ENCODE peak calls at places on chromosomes 7 and 10, in four cellular contexts. One of them, this sample, is unnamed.
A peak's percentile ranks its signal among the peaks of the same experiment; 100 is the strongest.

GRCh38 chr10:124227306-124228016 is 134.1 kb upstream of the CHST15 start:
- DNase-seq in WTC11: no peak
- DNase-seq in HepG2: no peak
- DNase-seq in K562: no peak
- DNase-seq in this sample: no peak

GRCh38 chr10:12839349-12839927 is 162.1 kb downstream of the CCDC3 start:
- DNase-seq in HepG2: no peak
- DNase-seq in WTC11: no peak
- DNase-seq in K562: no peak
- DNase-seq in this sample: no peak

GRCh38 chr7:100576384-100576993 is 2.8 kb upstream of the SAP25 start:
- DNase-seq in K562: no peak
- DNase-seq in WTC11: no peak
- DNase-seq in HepG2: no peak
- DNase-seq in this sample: no peak

GRCh38 chr10:112202561-112203241 is 19.1 kb upstream of the GPAM start:
- DNase-seq in HepG2: peak; percentile 41
- DNase-seq in WTC11: no peak
- DNase-seq in K562: no peak
- DNase-seq in this sample: peak; percentile 28

GRCh38 chr7:81902536-81902935 is 132.7 kb upstream of the HGF start:
- DNase-seq in K562: no peak
- DNase-seq in WTC11: no peak
- DNase-seq in HepG2: no peak
- DNase-seq in this sample: no peak

GRCh38 chr7:16801111-16801542 is 3.7 kb downstream of the AGR2 start:
- DNase-seq in HepG2: peak; percentile 27
- DNase-seq in K562: peak; percentile 15
- DNase-seq in WTC11: no peak
- DNase-seq in this sample: no peak

GRCh38 chr7:133741703-133742102 is 385.4 kb upstream of the LRGUK start:
- DNase-seq in WTC11: no peak
- DNase-seq in K562: no peak
- DNase-seq in HepG2: no peak
- DNase-seq in this sample: no peak

GRCh38 chr7:113217314-113217713 is 99.0 kb upstream of the SMIM30 start:
- DNase-seq in WTC11: no peak
- DNase-seq in K562: no peak
- DNase-seq in HepG2: no peak
- DNase-seq in this sample: no peak

GRCh38 chr10:113876461-113876860 is 22.0 kb downstream of the NHLRC2 start:
- DNase-seq in WTC11: no peak
- DNase-seq in K562: no peak
- DNase-seq in HepG2: no peak
- DNase-seq in this sample: no peak

GRCh38 chr10:90856964-90857634 is 740 bp downstream of the HTR7 start:
- DNase-seq in WTC11: peak; percentile 31
- DNase-seq in K562: no peak
- DNase-seq in HepG2: no peak
- DNase-seq in this sample: no peak

GRCh38 chr10:18409599-18410397 is 241.6 kb downstream of the NSUN6 start:
- DNase-seq in WTC11: no peak
- DNase-seq in K562: no peak
- DNase-seq in HepG2: no peak
- DNase-seq in this sample: no peak

GRCh38 chr7:91164948-91165845 is 99.0 kb upstream of the FZD1 start:
- DNase-seq in HepG2: no peak
- DNase-seq in WTC11: no peak
- DNase-seq in K562: no peak
- DNase-seq in this sample: peak; percentile 24

GRCh38 chr7:92639213-92639896 is 49.2 kb upstream of the FAM133B start:
- DNase-seq in K562: no peak
- DNase-seq in WTC11: no peak
- DNase-seq in HepG2: no peak
- DNase-seq in this sample: no peak

GRCh38 chr10:5524721-5525531 is at the start of gene CALML3:
- DNase-seq in WTC11: no peak
- DNase-seq in K562: no peak
- DNase-seq in HepG2: no peak
- DNase-seq in this sample: no peak

GRCh38 chr7:94366827-94367226 is 27.9 kb upstream of the COL1A2 start:
- DNase-seq in K562: no peak
- DNase-seq in HepG2: no peak
- DNase-seq in WTC11: no peak
- DNase-seq in this sample: no peak

GRCh38 chr10:128322950-128323349 is 196.7 kb upstream of the MKI67 start:
- DNase-seq in HepG2: no peak
- DNase-seq in WTC11: no peak
- DNase-seq in K562: no peak
- DNase-seq in this sample: no peak

GRCh38 chr10:24432478-24433416 is 223.8 kb downstream of the KIAA1217 start:
- DNase-seq in HepG2: peak; percentile 40
- DNase-seq in K562: no peak
- DNase-seq in WTC11: no peak
- DNase-seq in this sample: no peak

GRCh38 chr7:78363866-78364265 is 565.3 kb downstream of the PHTF2 start:
- DNase-seq in K562: no peak
- DNase-seq in WTC11: no peak
- DNase-seq in HepG2: no peak
- DNase-seq in this sample: no peak

GRCh38 chr7:121924273-121925184 is 51.6 kb downstream of the PTPRZ1 start:
- DNase-seq in K562: no peak
- DNase-seq in WTC11: no peak
- DNase-seq in HepG2: no peak
- DNase-seq in this sample: no peak

GRCh38 chr7:99031496-99031895 is 112.4 kb downstream of the SMURF1 start:
- DNase-seq in HepG2: no peak
- DNase-seq in WTC11: no peak
- DNase-seq in K562: no peak
- DNase-seq in this sample: no peak

GRCh38 chr10:124641282-124642075 is 102.7 kb downstream of the FAM53B start:
- DNase-seq in K562: peak; percentile 41
- DNase-seq in WTC11: no peak
- DNase-seq in HepG2: no peak
- DNase-seq in this sample: peak; percentile 32

GRCh38 chr7:70700935-70701425 is 431.0 kb upstream of the GALNT17 start:
- DNase-seq in HepG2: no peak
- DNase-seq in K562: no peak
- DNase-seq in WTC11: no peak
- DNase-seq in this sample: no peak

GRCh38 chr7:55568613-55569268 is 3.6 kb downstream of the VOPP1 start:
- DNase-seq in HepG2: no peak
- DNase-seq in WTC11: no peak
- DNase-seq in K562: no peak
- DNase-seq in this sample: no peak

GRCh38 chr7:51029586-51030230 is 247.0 kb upstream of the GRB10 start:
- DNase-seq in K562: no peak
- DNase-seq in HepG2: no peak
- DNase-seq in WTC11: no peak
- DNase-seq in this sample: no peak

GRCh38 chr10:36759111-36759805 is 366.1 kb upstream of the ANKRD30A start:
- DNase-seq in WTC11: no peak
- DNase-seq in HepG2: no peak
- DNase-seq in K562: no peak
- DNase-seq in this sample: no peak

GRCh38 chr7:157219154-157219553 is 80.4 kb downstream of the UBE3C start:
- DNase-seq in HepG2: no peak
- DNase-seq in WTC11: no peak
- DNase-seq in K562: no peak
- DNase-seq in this sample: no peak

GRCh38 chr7:73530800-73531199 is 8.7 kb upstream of the BAZ1B start:
- DNase-seq in WTC11: no peak
- DNase-seq in HepG2: no peak
- DNase-seq in K562: no peak
- DNase-seq in this sample: no peak

GRCh38 chr7:123677316-123677715 is 21.6 kb downstream of the LMOD2 start:
- DNase-seq in WTC11: no peak
- DNase-seq in HepG2: no peak
- DNase-seq in K562: no peak
- DNase-seq in this sample: no peak

GRCh38 chr10:26528715-26529393 is 90.7 kb downstream of the APBB1IP start:
- DNase-seq in K562: no peak
- DNase-seq in WTC11: no peak
- DNase-seq in HepG2: no peak
- DNase-seq in this sample: peak; percentile 50

GRCh38 chr10:26534384-26534783 is 96.2 kb downstream of the APBB1IP start:
- DNase-seq in WTC11: peak; percentile 75
- DNase-seq in HepG2: no peak
- DNase-seq in K562: peak; percentile 15
- DNase-seq in this sample: no peak
- TF ChIP-seq CREM in WTC11: no peak
- TF ChIP-seq CREM in HepG2: no peak
- TF ChIP-seq CREM in K562: no peak
- TF ChIP-seq CREM in this sample: no peak

GRCh38 chr10:1242975-1243374 is 186.8 kb downstream of the WDR37 start:
- DNase-seq in HepG2: no peak
- DNase-seq in WTC11: no peak
- DNase-seq in K562: no peak
- DNase-seq in this sample: no peak

GRCh38 chr10:1241322-1241890 is 185.2 kb downstream of the WDR37 start:
- DNase-seq in K562: no peak
- DNase-seq in WTC11: no peak
- DNase-seq in HepG2: no peak
- DNase-seq in this sample: no peak

GRCh38 chr10:1241973-1242935 is 186.1 kb downstream of the WDR37 start:
- DNase-seq in K562: no peak
- DNase-seq in HepG2: no peak
- DNase-seq in WTC11: no peak
- DNase-seq in this sample: no peak

GRCh38 chr10:1243486-1244182 is 187.4 kb downstream of the WDR37 start:
- DNase-seq in K562: peak; percentile 65
- DNase-seq in HepG2: no peak
- DNase-seq in WTC11: peak; percentile 46
- DNase-seq in this sample: no peak

GRCh38 chr10:1240341-1240775 is 184.2 kb downstream of the WDR37 start:
- DNase-seq in K562: no peak
- DNase-seq in HepG2: no peak
- DNase-seq in WTC11: peak; percentile 52
- DNase-seq in this sample: no peak
- TF ChIP-seq CREM in K562: no peak
- TF ChIP-seq CREM in HepG2: no peak
- TF ChIP-seq CREM in WTC11: no peak
- TF ChIP-seq CREM in this sample: no peak

DNA sequence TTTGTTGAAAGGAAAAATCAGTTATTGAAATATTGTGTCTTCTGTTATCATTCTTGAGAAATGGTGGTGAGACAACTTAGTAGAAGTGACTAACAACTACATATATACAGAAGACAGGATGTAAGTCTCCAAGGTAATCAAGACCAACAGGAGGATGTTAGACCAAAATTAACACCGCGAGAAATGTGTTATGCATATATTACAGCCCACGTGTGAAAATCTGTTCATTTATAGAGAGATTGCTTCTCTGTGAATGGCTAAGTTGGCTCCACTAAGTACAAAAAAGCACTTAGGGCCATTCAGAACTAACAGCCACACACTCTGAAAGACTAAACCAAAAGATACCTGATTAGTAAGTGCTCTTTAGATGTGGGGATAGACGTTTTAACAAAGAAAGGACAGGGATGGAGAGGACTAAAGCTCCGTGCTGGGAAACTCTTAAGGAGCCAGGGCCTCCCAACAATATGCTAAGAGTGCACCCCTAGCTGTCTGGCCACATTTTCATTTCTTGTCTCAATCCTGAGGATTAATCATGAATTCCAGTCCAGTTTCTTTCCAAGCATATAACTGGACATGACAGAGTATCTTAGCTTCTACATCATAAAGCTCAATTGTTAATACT is 26.5 kb downstream of the HDAC9 start:
- DNase-seq in K562: no peak
- DNase-seq in HepG2: no peak
- DNase-seq in WTC11: no peak
- DNase-seq in this sample: no peak
- TF ChIP-seq CREM in K562: no peak
- TF ChIP-seq CREM in HepG2: no peak
- TF ChIP-seq CREM in WTC11: no peak
- TF ChIP-seq CREM in this sample: no peak

DNA sequence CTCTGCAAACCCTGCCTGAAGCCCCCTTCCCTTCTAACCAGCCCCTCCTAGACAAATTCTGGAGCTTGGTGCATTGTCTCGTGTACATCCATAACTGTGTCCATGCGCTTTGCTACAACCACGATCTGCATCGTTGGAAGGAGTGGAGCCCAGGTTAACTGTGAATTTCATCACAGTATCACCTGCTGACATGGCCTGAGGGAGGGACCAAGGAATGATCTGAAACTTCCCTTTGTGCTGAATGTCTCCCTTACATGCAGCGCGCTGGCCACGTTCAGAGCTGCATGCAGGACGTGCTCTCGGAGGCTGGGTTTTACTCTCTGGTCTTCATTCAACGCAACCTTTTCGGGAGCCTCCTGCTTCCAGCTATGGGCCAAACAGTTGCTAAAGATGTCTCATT is 222.3 kb downstream of the CUX1 start:
- DNase-seq in K562: no peak
- DNase-seq in WTC11: no peak
- DNase-seq in HepG2: no peak
- DNase-seq in this sample: no peak
- TF ChIP-seq CREM in K562: no peak
- TF ChIP-seq CREM in WTC11: no peak
- TF ChIP-seq CREM in HepG2: no peak
- TF ChIP-seq CREM in this sample: no peak

GRCh38 chr10:62627985-62628384 is 176.5 kb upstream of the ADO start:
- DNase-seq in HepG2: no peak
- DNase-seq in WTC11: no peak
- DNase-seq in K562: no peak
- DNase-seq in this sample: no peak
- TF ChIP-seq CREM in HepG2: no peak
- TF ChIP-seq CREM in WTC11: no peak
- TF ChIP-seq CREM in K562: no peak
- TF ChIP-seq CREM in this sample: no peak

GRCh38 chr7:129262333-129262732 is 37.5 kb downstream of the AHCYL2 start:
- DNase-seq in WTC11: no peak
- DNase-seq in HepG2: no peak
- DNase-seq in K562: no peak
- DNase-seq in this sample: no peak
- TF ChIP-seq CREM in WTC11: no peak
- TF ChIP-seq CREM in HepG2: no peak
- TF ChIP-seq CREM in K562: no peak
- TF ChIP-seq CREM in this sample: no peak

DNA sequence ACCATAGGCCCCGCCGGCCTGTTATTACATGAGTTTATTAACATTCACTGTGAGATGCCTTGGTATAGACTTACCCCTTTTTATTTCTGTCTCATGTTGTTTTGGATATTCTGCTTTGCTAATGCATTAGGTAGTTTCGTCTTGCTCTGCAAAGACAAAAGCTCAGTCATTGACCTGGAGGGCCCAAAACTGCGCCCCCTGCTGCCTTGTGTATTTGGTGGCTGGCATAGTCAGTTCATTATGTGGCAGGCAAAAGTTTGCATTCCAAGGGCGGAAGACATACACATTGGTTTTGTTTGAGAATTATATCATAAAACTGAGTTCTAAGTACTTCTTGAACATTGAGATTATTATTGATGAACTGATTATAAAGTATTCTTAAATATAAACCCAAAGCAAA is 372.5 kb downstream of the SDK1 start:
- DNase-seq in WTC11: peak; percentile 81
- DNase-seq in K562: peak; percentile 9
- DNase-seq in HepG2: peak; percentile 23
- DNase-seq in this sample: no peak
- TF ChIP-seq CREM in WTC11: no peak
- TF ChIP-seq CREM in K562: no peak
- TF ChIP-seq CREM in HepG2: no peak
- TF ChIP-seq CREM in this sample: no peak

GRCh38 chr7:41691286-41691966 is 11.5 kb downstream of the INHBA start:
- DNase-seq in HepG2: no peak
- DNase-seq in K562: no peak
- DNase-seq in WTC11: no peak
- DNase-seq in this sample: no peak
- TF ChIP-seq CREM in HepG2: no peak
- TF ChIP-seq CREM in K562: no peak
- TF ChIP-seq CREM in WTC11: no peak
- TF ChIP-seq CREM in this sample: no peak